ENCODE peak calls at places on chromosomes 7 and 10, in ten cellular contexts. R is endothelial cell of umbilical vein, W is stomach, G is HepG2, K is prostate gland, I is K562, B is breast epithelium, O is GM12892, L is transverse colon, N is spleen. F is an unnamed sample.

GRCh38 chr10:35540296-35541164 is 64.6 kb upstream of the GJD4 start:
- DNase-seq in B (no peak), K (no peak), N (no peak), O (no peak), I (no peak), L (no peak), W (no peak), R (no peak), G (no peak), F (no peak)

GRCh38 chr7:115775981-115776380 is 254.6 kb downstream of the TFEC start:
- DNase-seq in N (no peak), O (no peak), B (no peak), K (no peak), R (no peak), W (peak), I (no peak), L (no peak), G (no peak), F (no peak)

GRCh38 chr7:105690286-105690915 is 109.1 kb upstream of the EFCAB10 start:
- DNase-seq in L (no peak), K (no peak), O (no peak), I (no peak), G (no peak), R (no peak), N (no peak), B (no peak), W (no peak), F (no peak)

GRCh38 chr10:118276727-118277126 is 65.4 kb downstream of the FAM204A start:
- DNase-seq in L (no peak), K (no peak), I (no peak), N (no peak), B (no peak), G (no peak), R (no peak), O (no peak), W (no peak), F (no peak)

GRCh38 chr7:86558680-86559079 is 85.0 kb upstream of the GRM3 start:
- DNase-seq in G (no peak), I (no peak), K (no peak), L (no peak), O (no peak), B (no peak), N (no peak), R (no peak), W (no peak), F (no peak)

GRCh38 chr7:25032774-25033743 is 53.1 kb upstream of the OSBPL3 start:
- DNase-seq in W (no peak), R (no peak), O (no peak), B (no peak), N (no peak), I (no peak), K (no peak), L (no peak), G (no peak), F (no peak)

GRCh38 chr10:46229144-46229563 is 57.6 kb upstream of the ANTXRL start:
- DNase-seq in B (no peak), L (peak), I (peak), O (no peak), R (peak), N (peak), K (no peak), W (peak), G (peak), F (no peak)

GRCh38 chr10:22681783-22682183 is 32.6 kb downstream of the PIP4K2A start:
- DNase-seq in G (peak), L (no peak), R (peak), K (peak), B (no peak), N (no peak), W (no peak), I (peak), O (no peak), F (no peak)

GRCh38 chr7:37259381-37259821 is 189.3 kb downstream of the ELMO1 start:
- DNase-seq in O (no peak), N (no peak), W (no peak), K (no peak), B (no peak), R (peak), I (no peak), G (no peak), L (no peak), F (no peak)

GRCh38 chr10:100623541-100623940 is 87.8 kb downstream of the HIF1AN start:
- DNase-seq in G (no peak), N (peak), K (no peak), L (no peak), O (no peak), W (no peak), I (no peak), R (no peak), B (no peak), F (no peak)

GRCh38 chr7:157513682-157514081 is 176.9 kb downstream of the DNAJB6 start:
- DNase-seq in N (no peak), O (no peak), L (no peak), B (no peak), K (no peak), I (no peak), G (no peak), R (no peak), W (peak), F (no peak)

GRCh38 chr7:142964502-142965246 is 2.5 kb upstream of the KEL start:
- DNase-seq in N (no peak), B (no peak), L (no peak), I (peak), G (no peak), W (no peak), O (no peak), K (no peak), R (no peak), F (no peak)

GRCh38 chr10:36671607-36672006 is 453.8 kb upstream of the ANKRD30A start:
- DNase-seq in L (no peak), W (no peak), R (no peak), O (no peak), K (no peak), N (no peak), I (no peak), G (no peak), B (no peak), F (no peak)

GRCh38 chr10:111999205-111999914 is 184.2 kb downstream of the GPAM start:
- DNase-seq in N (no peak), G (no peak), R (no peak), I (no peak), W (no peak), K (no peak), B (no peak), L (no peak), O (no peak), F (no peak)

GRCh38 chr7:134954197-134955082 is 31.9 kb upstream of the AGBL3 start:
- DNase-seq in L (no peak), O (no peak), B (no peak), W (no peak), R (peak), N (no peak), G (peak), K (no peak), I (peak), F (no peak)

GRCh38 chr7:125644113-125644512 is 714.5 kb upstream of the POT1 start:
- DNase-seq in G (no peak), O (no peak), K (no peak), N (no peak), W (no peak), I (no peak), R (no peak), L (no peak), B (no peak), F (no peak)

GRCh38 chr10:124224331-124225028 is 131.1 kb upstream of the CHST15 start:
- DNase-seq in L (no peak), I (no peak), W (no peak), O (no peak), N (no peak), G (no peak), K (no peak), R (no peak), B (no peak), F (no peak)

GRCh38 chr10:27743736-27744477 is 1.7 kb downstream of the MKX start:
- DNase-seq in I (no peak), K (no peak), B (no peak), N (no peak), L (peak), O (no peak), G (no peak), R (no peak), W (no peak), F (peak)

GRCh38 chr7:30866939-30867338 is 44.7 kb upstream of the AQP1 start:
- DNase-seq in R (peak), W (no peak), B (no peak), L (no peak), N (no peak), K (no peak), G (no peak), O (no peak), I (no peak), F (no peak)

GRCh38 chr10:77605466-77605865 is 32.1 kb downstream of the KCNMA1 start:
- DNase-seq in I (no peak), B (no peak), K (no peak), R (no peak), W (no peak), L (no peak), O (no peak), G (no peak), N (no peak), F (no peak)

GRCh38 chr7:150379590-150380379 is 655 bp downstream of the ZNF775 start:
- DNase-seq in N (no peak), K (no peak), I (peak), L (no peak), O (no peak), W (no peak), G (no peak), B (no peak), R (peak), F (peak)

GRCh38 chr10:71708301-71708703 is 11.3 kb downstream of the C10orf105 start:
- DNase-seq in R (peak), G (peak), O (peak), L (peak), N (peak), B (no peak), W (peak), I (peak), K (peak), F (peak)

GRCh38 chr7:157674027-157674714 is 337.4 kb downstream of the DNAJB6 start:
- DNase-seq in I (no peak), R (no peak), K (no peak), O (no peak), L (no peak), G (no peak), B (peak), N (peak), W (no peak), F (no peak)

GRCh38 chr10:82925547-82925946 is 1050.6 kb downstream of the NRG3 start:
- DNase-seq in I (no peak), G (no peak), N (no peak), O (no peak), K (no peak), L (no peak), B (no peak), W (no peak), R (no peak), F (no peak)

GRCh38 chr10:29642996-29643395 is 8.2 kb upstream of the SVIL start:
- DNase-seq in W (no peak), R (no peak), B (no peak), K (no peak), O (no peak), G (no peak), I (no peak), L (no peak), N (no peak), F (no peak)

GRCh38 chr7:155874010-155874409 is 61.7 kb upstream of the SHH start:
- DNase-seq in W (no peak), N (peak), R (no peak), I (no peak), O (no peak), K (no peak), B (no peak), G (no peak), L (no peak), F (no peak)

GRCh38 chr7:5523052-5523711 is 99.5 kb upstream of the TNRC18 start:
- DNase-seq in R (no peak), N (no peak), O (no peak), K (no peak), B (no peak), L (peak), I (no peak), G (no peak), W (no peak), F (no peak)

GRCh38 chr10:127983701-127984100 is 76.8 kb downstream of the PTPRE start:
- DNase-seq in K (no peak), B (no peak), I (no peak), N (no peak), G (no peak), O (no peak), L (peak), W (no peak), R (no peak), F (peak)

GRCh38 chr7:44964831-44965440 is 13.9 kb downstream of the MYO1G start:
- DNase-seq in N (no peak), B (peak), G (no peak), W (no peak), I (no peak), L (no peak), O (no peak), K (no peak), R (no peak), F (peak)

GRCh38 chr7:44963526-44964290 is 15.1 kb downstream of the MYO1G start:
- DNase-seq in B (no peak), K (no peak), R (no peak), O (no peak), N (peak), G (no peak), I (no peak), W (no peak), L (no peak), F (no peak)

GRCh38 chr7:44964384-44964830 is 14.4 kb downstream of the MYO1G start:
- DNase-seq in B (no peak), L (no peak), N (no peak), K (no peak), R (peak), I (peak), O (no peak), G (no peak), W (no peak), F (no peak)

GRCh38 chr7:44961844-44962482 is 16.9 kb downstream of the MYO1G start:
- DNase-seq in B (no peak), O (no peak), K (no peak), W (no peak), R (no peak), G (no peak), L (no peak), I (no peak), N (peak), F (no peak)

GRCh38 chr7:44962483-44963251 is 16.1 kb downstream of the MYO1G start:
- DNase-seq in L (no peak), I (no peak), O (no peak), R (peak), W (peak), B (no peak), G (no peak), K (no peak), N (peak), F (no peak)
- TF ChIP-seq POLR2AphosphoS5 in L (no peak), I (no peak), O (no peak), R (no peak), W (no peak), B (no peak), G (no peak), K (no peak), N (no peak), F (no peak)

DNA sequence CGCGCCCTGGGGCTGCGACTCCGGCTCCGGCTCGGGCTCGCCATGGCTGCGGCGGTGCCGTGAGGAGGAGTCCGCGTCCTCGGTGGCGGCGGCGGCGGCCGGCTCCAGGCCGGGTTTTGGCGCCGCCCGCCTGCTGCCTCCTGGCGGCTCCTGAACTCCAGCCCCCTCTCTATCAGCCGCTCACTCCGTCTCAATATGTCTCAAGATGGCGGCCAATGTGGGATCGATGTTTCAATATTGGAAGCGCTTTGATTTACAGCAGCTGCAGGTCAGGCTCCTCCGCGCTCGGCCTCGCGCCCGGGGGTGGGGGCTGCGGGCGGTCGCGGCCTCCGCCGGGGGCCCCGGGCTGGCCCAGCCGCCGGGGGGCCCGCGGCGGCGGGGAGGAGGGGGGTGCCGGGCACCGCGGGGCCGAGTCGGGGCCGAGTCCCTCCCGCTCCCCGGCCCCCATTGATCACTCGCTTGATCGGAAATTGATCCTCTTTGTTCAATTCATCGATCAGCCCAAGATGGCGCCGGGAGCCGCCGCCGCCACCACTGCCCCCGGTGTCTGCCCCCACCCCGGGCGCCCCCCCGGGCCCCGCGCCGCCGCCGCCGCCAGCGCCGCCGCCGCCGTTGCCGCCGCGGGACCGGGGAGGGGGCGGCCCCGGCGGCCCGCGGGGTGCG is 1.5 kb upstream of the CUX1 start:
- DNase-seq in K (peak), W (peak), R (peak), I (peak), N (peak), G (peak), B (no peak), L (peak), O (no peak), F (peak)
- TF ChIP-seq POLR2A in K (no peak), W (no peak), R (peak), I (no peak), N (no peak), G (peak), B (no peak), L (no peak), O (peak), F (peak)

GRCh38 chr7:17680026-17680425 is 260.3 kb downstream of the SNX13 start:
- DNase-seq in I (no peak), W (no peak), N (no peak), K (no peak), L (peak), O (no peak), B (no peak), G (no peak), R (peak), F (peak)
- TF ChIP-seq POLR2AphosphoS5 in I (no peak), W (peak), N (no peak), K (no peak), L (peak), O (no peak), B (peak), G (no peak), R (no peak), F (no peak)

DNA sequence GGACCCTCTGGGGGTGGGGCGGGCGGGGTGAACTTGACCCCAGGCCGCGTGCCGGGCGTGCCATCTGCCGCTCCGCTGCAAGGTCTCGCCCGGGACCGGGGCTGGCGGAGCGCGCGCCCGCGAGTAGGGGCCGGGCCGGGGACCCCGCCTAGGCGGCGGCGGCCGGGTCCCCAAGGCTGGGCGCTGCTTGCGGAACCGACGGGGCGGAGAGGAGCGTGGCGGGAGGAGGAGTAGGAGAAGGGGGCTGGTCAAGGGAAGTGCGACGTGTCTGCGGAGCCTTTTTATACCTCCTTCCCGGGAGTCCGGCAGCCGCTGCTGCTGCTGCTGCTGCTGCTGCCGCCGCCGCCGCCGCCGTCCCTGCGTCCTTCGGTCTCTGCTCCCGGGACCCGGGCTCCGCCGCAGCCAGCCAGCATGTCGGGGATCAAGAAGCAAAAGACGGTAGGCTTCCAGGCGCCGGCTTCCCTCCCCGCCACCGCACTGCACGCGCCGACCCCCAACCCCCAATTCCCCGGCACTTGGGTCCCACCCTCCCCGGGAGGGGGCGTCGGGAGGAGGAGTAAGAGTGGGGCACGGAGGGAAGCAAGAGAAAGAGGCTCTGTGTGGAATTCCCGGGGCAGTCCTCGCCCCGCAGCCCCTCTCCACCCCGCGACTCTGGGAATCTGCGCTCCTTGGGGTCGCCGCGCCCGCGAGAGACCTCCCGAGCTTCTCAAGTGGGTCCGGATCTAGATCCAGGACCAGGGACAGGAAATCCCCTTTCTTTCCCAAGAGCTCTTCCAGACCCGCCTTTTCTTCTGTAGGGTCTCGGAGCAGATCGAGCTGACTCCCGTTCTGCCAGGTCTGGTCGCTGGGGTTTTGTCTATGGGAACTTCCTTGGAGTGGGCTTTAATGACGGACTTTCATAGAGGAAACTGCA is at the start of gene PAPSS2:
- DNase-seq in G (no peak), O (peak), N (peak), R (peak), L (peak), I (no peak), K (peak), B (peak), W (peak), F (peak)
- TF ChIP-seq POLR2A in G (no peak), O (no peak), N (no peak), R (peak), L (peak), I (no peak), K (no peak), B (no peak), W (no peak), F (peak)

GRCh38 chr10:119652361-119652760 is 1.2 kb downstream of the BAG3 start:
- DNase-seq in R (peak), I (peak), K (peak), B (no peak), W (no peak), O (no peak), L (no peak), G (peak), N (no peak), F (no peak)

GRCh38 chr10:119655566-119656001 is 4.4 kb downstream of the BAG3 start:
- DNase-seq in O (no peak), K (peak), B (peak), N (no peak), G (no peak), L (peak), I (peak), W (peak), R (peak), F (peak)

GRCh38 chr10:119653209-119653608 is 2.0 kb downstream of the BAG3 start:
- DNase-seq in L (no peak), B (no peak), N (no peak), R (peak), I (no peak), G (no peak), W (no peak), K (peak), O (no peak), F (no peak)

GRCh38 chr10:119656760-119657159 is 5.6 kb downstream of the BAG3 start:
- DNase-seq in R (no peak), O (no peak), K (no peak), N (no peak), I (peak), B (no peak), G (no peak), W (no peak), L (no peak), F (no peak)

DNA sequence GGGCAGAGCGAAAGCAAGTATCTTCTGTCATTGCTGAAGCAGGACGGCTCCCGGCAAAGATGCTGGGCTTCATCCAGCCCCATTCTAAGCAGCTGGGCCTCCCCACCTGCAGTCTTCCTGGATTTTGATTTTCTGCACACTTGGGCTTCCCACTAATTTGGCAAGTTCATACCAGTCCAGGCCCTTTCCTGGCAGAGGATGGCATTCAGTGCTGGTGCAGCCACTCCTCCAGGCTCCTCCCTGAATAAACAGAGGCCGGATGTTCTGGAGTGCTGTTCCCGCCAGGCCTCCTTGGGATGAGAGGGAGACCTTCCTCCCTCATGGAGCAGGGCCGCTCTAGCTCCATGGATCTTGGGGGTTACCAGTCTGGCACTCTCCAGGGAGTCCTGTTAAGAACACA is 3.4 kb downstream of the BAG3 start:
- DNase-seq in R (peak), B (peak), N (no peak), L (peak), K (peak), W (peak), O (no peak), I (no peak), G (peak), F (no peak)
- TF ChIP-seq POLR2AphosphoS5 in R (no peak), B (no peak), N (peak), L (peak), K (peak), W (peak), O (no peak), I (no peak), G (no peak), F (peak)